ENCODE peak calls at places on chromosome 22, in six cellular contexts. V is mesenchymal stem cell, R is IMR-90, K is neuronal stem cell, Y is H1, Z is H9. M is an unnamed sample.

GRCh38 chr22:30245985-30246901 is at the start of gene LIF:
- DNase-seq in Y (no peak), K (no peak), V (peak; percentile 83), Z (peak; percentile 56), R (peak; percentile 86), M (no peak)

GRCh38 chr22:29112680-29113079 is 39.8 kb downstream of the KREMEN1 start:
- DNase-seq in Z (no peak), R (peak; percentile 8), V (no peak), K (no peak), Y (no peak), M (no peak)

GRCh38 chr22:28398987-28399386 is 280.7 kb downstream of the TTC28 start:
- DNase-seq in Y (no peak), R (peak; percentile 28), Z (no peak), K (no peak), V (no peak), M (no peak)

GRCh38 chr22:43007519-43008102 is 7.3 kb downstream of the PACSIN2 start:
- DNase-seq in R (peak; percentile 75), Y (no peak), V (peak; percentile 67), Z (no peak), K (no peak), M (no peak)

GRCh38 chr22:28247114-28247513 is 328.1 kb upstream of the PITPNB start:
- DNase-seq in V (no peak), Z (no peak), Y (no peak), R (no peak), K (no peak), M (no peak)

GRCh38 chr22:18031670-18032454 is 7.5 kb upstream of the MICAL3 start:
- DNase-seq in V (peak; percentile 85), R (peak; percentile 97), Z (no peak), Y (no peak), K (no peak), M (peak; percentile 95)

GRCh38 chr22:39256186-39256552 is 11.4 kb upstream of the PDGFB start:
- DNase-seq in K (no peak), R (no peak), Y (no peak), Z (no peak), V (no peak), M (no peak)

GRCh38 chr22:49949914-49950292 is 10.7 kb upstream of the PIM3 start:
- DNase-seq in R (no peak), Z (no peak), V (no peak), K (no peak), Y (no peak), M (no peak)

GRCh38 chr22:44363214-44363979 is 50.6 kb upstream of the SHISAL1 start:
- DNase-seq in V (peak; percentile 93), K (no peak), Z (no peak), R (peak; percentile 98), Y (no peak), M (peak; percentile 83)

GRCh38 chr22:42912049-42912448 is 55.0 kb upstream of the ARFGAP3 start:
- DNase-seq in Z (no peak), Y (no peak), V (no peak), R (no peak), K (no peak), M (no peak)

GRCh38 chr22:36215976-36216375 is 14.4 kb upstream of the APOL4 start:
- DNase-seq in Y (no peak), Z (no peak), R (no peak), K (no peak), V (no peak), M (no peak)

GRCh38 chr22:28798810-28799124 is 1.6 kb downstream of the XBP1 start:
- DNase-seq in V (no peak), Z (no peak), Y (no peak), R (no peak), K (no peak), M (peak; percentile 7)

GRCh38 chr22:39954584-39955055 is 5.6 kb upstream of the TMA7B start:
- DNase-seq in K (no peak), R (peak; percentile 94), V (peak; percentile 78), Y (no peak), Z (no peak), M (no peak)

GRCh38 chr22:40156001-40156516 is 21.7 kb upstream of the TNRC6B start:
- DNase-seq in Z (peak; percentile 69), K (no peak), R (peak; percentile 85), Y (peak; percentile 19), V (peak; percentile 90), M (peak; percentile 50)

GRCh38 chr22:45612940-45613339 is 58.7 kb upstream of the ATXN10 start:
- DNase-seq in Y (no peak), K (no peak), V (no peak), Z (no peak), R (no peak), M (no peak)

GRCh38 chr22:43658823-43659222 is 153.3 kb downstream of the EFCAB6 start:
- DNase-seq in Y (peak; percentile 19), V (no peak), R (no peak), Z (no peak), K (no peak), M (no peak)

GRCh38 chr22:46069518-46070214 is 80.7 kb upstream of the PPARA start:
- DNase-seq in K (no peak), R (peak; percentile 91), Z (peak; percentile 25), V (peak; percentile 28), Y (no peak), M (no peak)

GRCh38 chr22:39504071-39504470 is 2.0 kb downstream of the MIEF1 start:
- DNase-seq in Z (no peak), Y (no peak), R (no peak), K (no peak), V (no peak), M (no peak)

GRCh38 chr22:50014053-50014501 is 1.5 kb upstream of the IL17REL start:
- DNase-seq in Y (no peak), R (no peak), Z (peak; percentile 33), V (no peak), K (no peak), M (no peak)

GRCh38 chr22:45226681-45227186 is 14.0 kb downstream of the KIAA0930 start:
- DNase-seq in R (no peak), Y (no peak), Z (peak; percentile 18), K (no peak), V (no peak), M (peak; percentile 44)

GRCh38 chr22:49599691-49600451 is 227.8 kb downstream of the BRD1 start:
- DNase-seq in Z (no peak), Y (no peak), V (no peak), K (no peak), R (no peak), M (no peak)

GRCh38 chr22:50613291-50613981 is 12.8 kb downstream of the MAPK8IP2 start:
- DNase-seq in K (no peak), Y (no peak), R (no peak), Z (peak; percentile 74), V (no peak), M (no peak)

GRCh38 chr22:36673821-36674220 is 29.7 kb downstream of the CACNG2 start:
- DNase-seq in K (no peak), V (no peak), Y (no peak), R (no peak), Z (no peak), M (no peak)

GRCh38 chr22:26590525-26590858 is 560 bp upstream of the TPST2 start:
- DNase-seq in Y (no peak), Z (no peak), K (no peak), R (no peak), V (no peak), M (peak; percentile 45)
- H2AFZ ChIP-seq in Y (no peak overlapping the region), Z (no peak overlapping the region), K (peak overlapping the region; percentile 78), R (peak overlapping the region; percentile 91), V (no peak overlapping the region), M (peak overlapping the region; percentile 95)

DNA sequence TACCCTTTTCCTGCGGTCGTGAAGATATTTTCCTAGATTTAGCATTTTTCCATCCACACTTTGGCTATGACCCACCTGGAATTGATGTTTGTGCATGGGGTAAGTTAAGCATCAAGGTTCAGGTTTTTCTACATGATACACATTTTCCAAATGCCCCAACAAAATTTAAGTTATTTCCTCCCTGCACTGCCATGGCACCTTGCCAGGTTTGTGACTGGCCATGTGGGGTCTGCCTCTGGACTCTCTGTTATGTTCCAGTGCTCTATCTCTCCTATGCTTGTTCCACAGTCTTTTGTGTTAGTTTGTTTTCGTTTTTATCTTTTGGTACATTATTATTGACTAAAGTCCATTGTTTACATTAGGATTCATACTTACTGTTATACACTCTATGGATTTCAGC is 934.3 kb downstream of the TBC1D22A start:
- DNase-seq in R (no peak), Y (no peak), V (no peak), Z (no peak), K (no peak), M (no peak)
- H2BK120ac ChIP-seq in R (no peak overlapping the region), Y (no peak overlapping the region), V (no peak overlapping the region), Z (no peak overlapping the region), K (no peak overlapping the region), M (no peak overlapping the region)

GRCh38 chr22:37904572-37905533 is 1.2 kb upstream of the MICALL1 start:
- DNase-seq in V (peak; percentile 99), K (no peak), R (peak; percentile 99), Y (no peak), Z (peak; percentile 58), M (peak; percentile 93)

GRCh38 chr22:37907036-37907954 is 1.2 kb downstream of the MICALL1 start:
- DNase-seq in Y (no peak), V (peak; percentile 54), K (no peak), Z (no peak), R (peak; percentile 15), M (no peak)

GRCh38 chr22:37906364-37907008 is 389 bp downstream of the MICALL1 start:
- DNase-seq in R (no peak), V (peak; percentile 15), Z (no peak), Y (no peak), K (no peak), M (no peak)

GRCh38 chr22:37909756-37910155 is 3.7 kb downstream of the MICALL1 start:
- DNase-seq in V (no peak), K (no peak), Z (no peak), Y (no peak), R (no peak), M (peak; percentile 55)

GRCh38 chr22:37905534-37906363 is at the start of gene MICALL1:
- DNase-seq in V (peak; percentile 72), R (peak; percentile 67), K (no peak), Z (peak; percentile 59), Y (no peak), M (peak; percentile 82)
- H4K8ac ChIP-seq in V (peak within 1 kb of the TSS; percentile 98), R (peak within 1 kb of the TSS; percentile 93), K (no peak within 1 kb of the TSS), Z (no peak within 1 kb of the TSS), Y (peak within 1 kb of the TSS; percentile 82), M (peak within 1 kb of the TSS; percentile 97)

GRCh38 chr22:22099194-22099486 is 116.6 kb upstream of the TOP3B start:
- DNase-seq in K (no peak), V (no peak), R (no peak), Y (no peak), Z (no peak), M (no peak)
- H2AFZ ChIP-seq in K (no peak overlapping the region), V (no peak overlapping the region), R (no peak overlapping the region), Y (no peak overlapping the region), Z (no peak overlapping the region), M (no peak overlapping the region)

DNA sequence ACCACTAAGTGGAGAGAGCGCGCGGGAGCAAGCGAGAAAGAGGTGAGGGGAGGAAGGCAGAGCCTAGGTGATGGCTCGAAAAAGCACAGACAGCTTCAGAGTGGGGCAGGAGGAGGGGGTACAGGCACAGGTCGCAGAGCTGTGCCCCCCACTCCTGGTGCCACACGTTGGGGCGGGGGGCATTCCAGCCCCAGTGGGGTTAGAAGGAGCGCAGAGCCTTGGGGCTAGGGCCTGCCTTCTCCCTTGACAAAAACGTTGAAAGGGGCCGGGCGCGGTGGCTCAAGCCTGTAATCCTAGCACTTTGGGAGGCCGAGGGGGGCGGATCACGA is 41.6 kb upstream of the ISX start:
- DNase-seq in Z (no peak), Y (no peak), K (no peak), R (no peak), V (no peak), M (no peak)
- H2BK120ac ChIP-seq in Z (no peak overlapping the region), Y (no peak overlapping the region), K (no peak overlapping the region), R (no peak overlapping the region), V (no peak overlapping the region), M (peak overlapping the region; percentile 20)

GRCh38 chr22:31944700-31945477 is 554 bp downstream of the YWHAH start:
- DNase-seq in K (peak; percentile 17), Z (no peak), R (no peak), Y (no peak), V (peak; percentile 32), M (peak; percentile 16)
- H4K8ac ChIP-seq in K (no peak overlapping the region), Z (no peak overlapping the region), R (peak overlapping the region; percentile 71), Y (peak overlapping the region; percentile 97), V (peak overlapping the region; percentile 96), M (peak overlapping the region; percentile 96)

M was measured in trophoblast cell.